ENCODE peak calls at places on chromosomes 13 and 19, in seven cellular contexts. M is brain microvascular endothelial cell; Z is fibroblast of mammary gland; K is BE2C; O is CD8-positive, alpha-beta T cell; A is tibial nerve; Q is pancreas. P is an unnamed sample.

GRCh38 chr13:51832471-51833152 is 12.4 kb downstream of the TMEM272 start:
- DNase-seq in O (peak), K (peak), M (no peak), Q (peak), Z (peak), A (no peak), P (peak)

GRCh38 chr13:99868767-99869166 is 102.8 kb downstream of the ZIC5 start:
- DNase-seq in Q (no peak), K (no peak), Z (no peak), O (no peak), M (no peak), A (no peak), P (no peak)

GRCh38 chr19:9848060-9848459 is 12.9 kb downstream of the PIN1 start:
- DNase-seq in Q (no peak), K (peak), A (no peak), M (no peak), Z (no peak), O (no peak), P (no peak)

GRCh38 chr13:97276862-97277269 is 54.7 kb downstream of the MBNL2 start:
- DNase-seq in A (no peak), O (no peak), M (no peak), Z (peak), K (no peak), Q (no peak), P (no peak)

GRCh38 chr13:23859904-23860303 is 29.3 kb downstream of the MIPEP start:
- DNase-seq in M (no peak), K (no peak), A (no peak), Z (no peak), O (no peak), Q (no peak), P (no peak)

GRCh38 chr13:27375686-27376326 is 48.6 kb upstream of the GTF3A start:
- DNase-seq in K (peak), M (peak), A (no peak), Z (peak), O (peak), Q (peak), P (peak)

GRCh38 chr19:45485301-45486077 is 11.4 kb downstream of the RTN2 start:
- DNase-seq in M (peak), Q (peak), O (peak), A (peak), Z (peak), K (peak), P (peak)

GRCh38 chr13:24107955-24108614 is 52.4 kb upstream of the SPATA13 start:
- DNase-seq in Q (no peak), M (no peak), O (no peak), Z (peak), K (no peak), A (no peak), P (peak)

GRCh38 chr19:459724-460511 is 915 bp downstream of the SHC2 start:
- DNase-seq in Z (no peak), A (peak), Q (peak), M (no peak), K (peak), O (peak), P (no peak)

GRCh38 chr19:4177146-4177545 is 5.2 kb downstream of the SIRT6 start:
- DNase-seq in O (no peak), Q (no peak), M (no peak), A (no peak), Z (no peak), K (no peak), P (no peak)

GRCh38 chr13:78121459-78122348 is 203.1 kb upstream of the EDNRB start:
- DNase-seq in M (peak), Q (peak), Z (peak), K (peak), A (no peak), O (no peak), P (peak)
- H3K4me3 ChIP-seq in M (no peak), Q (no peak), Z (no peak), K (no peak), A (no peak), O (no peak), P (no peak)

GRCh38 chr19:57436392-57436791 is 1.3 kb downstream of the ZNF749 start:
- DNase-seq in K (no peak), O (no peak), Q (no peak), M (no peak), A (no peak), Z (no peak), P (no peak)

GRCh38 chr19:57437931-57438330 is 2.8 kb downstream of the ZNF749 start:
- DNase-seq in M (peak), A (no peak), K (no peak), Q (no peak), Z (no peak), O (no peak), P (no peak)

GRCh38 chr19:57443121-57443696 is 8.1 kb downstream of the ZNF749 start:
- DNase-seq in O (no peak), Z (no peak), A (no peak), K (no peak), M (no peak), Q (no peak), P (no peak)

GRCh38 chr19:57438925-57439324 is 3.8 kb downstream of the ZNF749 start:
- DNase-seq in Z (no peak), M (no peak), O (no peak), A (no peak), Q (no peak), K (no peak), P (no peak)

DNA sequence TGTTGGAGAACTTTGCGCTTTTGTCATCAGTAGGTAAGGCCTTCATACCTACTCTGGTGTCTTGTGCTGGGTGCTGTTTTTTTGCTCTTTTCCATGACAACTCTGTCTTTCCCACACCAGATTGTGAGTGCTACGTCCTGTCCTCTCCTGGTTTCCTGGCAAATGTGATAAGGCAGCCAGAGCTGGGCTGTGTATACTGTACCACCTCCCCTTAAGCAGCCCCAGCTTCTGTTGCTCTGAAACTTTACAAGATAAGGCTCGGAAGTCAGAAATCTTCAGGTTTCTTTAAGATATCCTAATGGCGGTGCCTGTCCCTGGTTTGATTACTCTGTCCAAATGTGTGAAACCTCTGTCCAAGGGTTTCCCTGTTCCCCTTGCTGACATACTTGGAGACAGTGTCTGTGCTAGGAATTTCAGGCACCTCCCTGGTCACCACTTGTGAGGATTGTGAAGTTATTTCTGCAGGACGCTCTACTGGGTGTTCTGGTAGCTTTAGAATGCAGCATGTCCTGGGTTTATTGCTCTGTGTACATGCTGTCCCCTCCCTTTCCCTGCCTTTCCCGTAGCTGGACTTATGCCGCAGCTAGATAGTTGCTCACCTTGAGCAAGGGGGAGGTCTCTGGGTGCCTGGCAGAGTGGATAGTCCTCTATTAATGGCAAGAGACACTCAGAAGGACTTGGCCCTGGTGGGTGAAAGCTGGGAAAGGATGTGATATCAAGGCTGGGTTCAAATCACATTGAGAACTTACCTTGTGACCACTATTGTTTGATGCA is 7.0 kb downstream of the ZNF749 start:
- DNase-seq in Q (no peak), A (no peak), O (no peak), K (no peak), M (no peak), Z (no peak), P (no peak)
- H3K4me3 ChIP-seq in Q (no peak), A (no peak), O (no peak), K (no peak), M (no peak), Z (no peak), P (no peak)

GRCh38 chr19:13110099-13110610 is 6.4 kb downstream of the TRMT1 start:
- DNase-seq in Z (no peak), O (no peak), A (no peak), K (no peak), M (no peak), Q (no peak), P (no peak)
- H3K4me3 ChIP-seq in Z (no peak), O (no peak), A (no peak), K (no peak), M (no peak), Q (no peak), P (no peak)

DNA sequence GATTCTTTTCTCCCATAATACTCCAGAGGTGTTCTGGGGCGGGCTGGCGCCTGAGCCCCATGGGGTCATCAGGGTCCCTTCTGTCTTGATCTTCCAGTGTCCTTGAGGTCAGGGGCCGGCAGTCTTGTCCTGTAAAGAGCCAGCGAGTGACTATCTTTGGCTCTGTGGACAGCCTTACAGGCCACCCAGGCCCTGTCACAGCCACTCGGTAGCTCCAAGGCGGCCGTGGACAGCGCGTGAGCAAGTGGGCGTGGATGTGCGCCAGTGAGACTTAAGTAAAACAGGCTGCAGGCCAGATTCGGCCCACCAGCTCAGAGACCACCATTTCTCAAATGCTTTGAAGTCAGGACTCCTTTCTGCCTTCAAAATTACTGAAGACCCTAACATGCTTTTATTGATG is 3.7 kb downstream of the ZNF444 start:
- DNase-seq in A (no peak), O (no peak), Z (no peak), K (no peak), M (no peak), Q (no peak), P (no peak)
- H3K4me3 ChIP-seq in A (no peak), O (no peak), Z (no peak), K (no peak), M (no peak), Q (no peak), P (no peak)

GRCh38 chr19:29945017-29945416 is 3.0 kb downstream of the URI1 start:
- DNase-seq in A (no peak), Z (no peak), M (no peak), Q (no peak), K (no peak), O (no peak), P (no peak)

GRCh38 chr19:29946645-29947044 is 4.6 kb downstream of the URI1 start:
- DNase-seq in M (no peak), Q (no peak), O (no peak), K (no peak), Z (no peak), A (no peak), P (no peak)

GRCh38 chr19:29944415-29945012 is 2.5 kb downstream of the URI1 start:
- DNase-seq in K (no peak), Z (no peak), A (no peak), Q (no peak), M (no peak), O (no peak), P (no peak)

GRCh38 chr19:29943615-29944014 is 1.6 kb downstream of the URI1 start:
- DNase-seq in Z (peak), M (no peak), Q (no peak), K (no peak), O (no peak), A (no peak), P (no peak)

DNA sequence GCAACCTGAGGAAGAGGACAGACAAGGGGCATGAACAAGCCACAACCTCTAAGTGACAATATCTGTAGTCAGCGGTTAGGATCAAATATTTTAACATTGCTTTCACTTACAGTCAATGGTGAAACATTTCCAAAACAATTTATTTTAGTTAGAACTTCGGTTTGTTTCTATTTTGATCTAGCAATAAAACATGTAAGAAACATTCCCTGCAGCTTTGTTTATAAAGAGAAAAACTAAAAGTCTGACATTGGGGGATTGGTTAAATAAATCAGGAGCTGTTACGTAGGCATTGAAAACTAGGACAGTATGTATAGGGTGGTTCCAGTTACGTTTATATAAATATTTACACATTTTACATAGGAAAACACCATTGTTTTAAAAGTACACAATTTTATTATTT is 3.4 kb downstream of the URI1 start:
- DNase-seq in A (no peak), K (no peak), Z (no peak), Q (no peak), M (no peak), O (no peak), P (no peak)
- H3K4me3 ChIP-seq in A (no peak), K (no peak), Z (no peak), Q (no peak), M (no peak), O (no peak), P (peak)

GRCh38 chr19:38288127-38288855 is 15.8 kb upstream of the C19orf33 start:
- DNase-seq in M (no peak), Z (no peak), Q (no peak), A (no peak), K (no peak), O (no peak), P (no peak)
- H3K4me3 ChIP-seq in M (no peak), Z (no peak), Q (no peak), A (no peak), K (no peak), O (no peak), P (no peak)

DNA sequence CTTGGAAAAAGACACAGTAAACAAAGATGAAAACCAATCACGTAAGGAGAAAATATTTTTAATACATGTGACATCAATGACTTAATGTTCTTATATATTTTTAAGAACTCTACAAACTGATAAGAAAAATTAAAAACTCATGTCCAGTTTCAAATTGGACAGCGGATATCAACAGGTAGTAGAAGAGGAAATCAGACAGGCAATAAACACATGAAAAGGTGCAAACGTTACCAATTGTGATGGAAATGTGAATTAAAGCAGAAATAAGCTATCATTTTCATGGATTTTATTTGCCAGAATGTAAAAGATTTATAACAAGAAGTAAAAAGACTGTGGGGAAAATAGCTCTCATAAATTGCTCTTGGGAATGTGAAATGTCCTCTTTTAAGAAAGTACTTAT is 382.3 kb downstream of the DLEU7 start:
- DNase-seq in O (no peak), Z (no peak), A (no peak), K (no peak), Q (no peak), M (no peak), P (no peak)
- H3K4me3 ChIP-seq in O (no peak), Z (no peak), A (no peak), K (no peak), Q (no peak), M (no peak), P (no peak)

GRCh38 chr19:50558039-50558438 is 10.2 kb downstream of the LRRC4B start:
- DNase-seq in K (no peak), M (no peak), A (no peak), Z (no peak), O (no peak), Q (no peak), P (no peak)

GRCh38 chr19:50557009-50557613 is 11.1 kb downstream of the LRRC4B start:
- DNase-seq in Q (no peak), O (no peak), Z (no peak), K (no peak), M (no peak), A (no peak), P (no peak)

GRCh38 chr19:50555447-50556235 is 12.6 kb downstream of the LRRC4B start:
- DNase-seq in K (peak), A (no peak), O (no peak), M (no peak), Q (no peak), Z (no peak), P (no peak)

GRCh38 chr19:50555033-50555432 is 13.2 kb downstream of the LRRC4B start:
- DNase-seq in O (no peak), K (no peak), Q (no peak), Z (no peak), A (no peak), M (no peak), P (no peak)

DNA sequence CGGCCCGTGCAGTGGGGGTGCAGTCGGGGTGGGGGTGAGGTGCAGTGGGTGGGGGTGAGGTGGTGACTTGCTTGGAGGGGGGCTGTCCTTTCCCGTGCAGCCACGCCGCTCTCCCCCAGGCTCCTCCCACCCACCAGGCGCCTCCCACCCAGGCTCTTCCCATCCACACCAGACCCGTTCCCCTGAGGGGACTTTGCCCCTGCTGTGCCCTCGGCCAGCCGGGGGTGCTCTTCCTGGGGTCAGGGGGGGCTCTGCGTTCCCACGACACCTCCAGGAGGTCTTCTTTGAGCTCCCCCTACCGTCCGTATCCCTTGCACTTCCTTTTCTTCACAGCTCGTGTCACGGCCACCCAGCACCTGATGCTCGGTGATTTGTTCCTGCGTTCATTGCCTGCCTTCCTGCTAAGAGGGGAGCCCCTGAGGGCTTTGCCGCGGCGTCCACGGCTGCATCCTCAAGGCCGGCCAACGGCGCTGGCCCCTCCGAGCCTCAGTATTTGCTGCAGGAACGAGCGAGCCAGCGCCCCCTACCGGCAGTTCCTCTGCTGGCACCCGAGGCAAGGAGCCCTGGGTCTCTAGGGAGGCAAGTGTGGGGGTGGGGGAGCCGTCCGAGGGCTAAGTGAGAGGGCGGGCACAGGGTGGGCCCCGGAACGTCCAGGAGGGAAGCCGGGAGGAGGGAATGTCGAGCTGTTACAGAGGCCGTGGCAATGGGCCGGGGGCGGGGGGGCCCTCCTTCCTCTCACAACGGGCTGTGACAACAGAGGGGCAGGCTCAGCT is 11.8 kb downstream of the LRRC4B start:
- DNase-seq in K (peak), A (peak), Z (peak), M (peak), O (peak), Q (peak), P (peak)
- H3K4me3 ChIP-seq in K (peak), A (peak), Z (peak), M (peak), O (peak), Q (no peak), P (peak)

DNA sequence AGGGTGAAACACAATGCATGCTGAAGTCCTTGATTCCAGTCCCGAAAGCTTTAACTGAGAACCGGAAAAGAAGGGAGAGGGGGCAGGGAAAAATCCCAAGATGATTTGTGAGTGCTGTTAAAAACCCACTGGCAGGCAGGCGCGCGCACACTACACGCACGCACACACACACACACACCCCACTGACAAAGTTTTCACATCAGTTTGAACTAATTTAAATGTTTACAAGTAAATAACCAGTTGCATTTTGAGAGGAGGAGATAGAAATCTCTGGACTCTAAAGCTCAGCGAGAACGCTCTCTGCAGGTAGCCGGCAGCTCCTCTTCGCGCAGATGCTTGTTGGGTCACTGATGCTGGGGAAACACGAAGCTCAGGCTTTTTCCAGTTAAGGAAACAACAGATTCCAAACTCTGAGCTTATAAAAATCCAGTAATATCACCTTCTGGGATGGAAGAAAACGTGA is 818 bp upstream of the SLITRK1 start:
- DNase-seq in Z (no peak), M (no peak), O (no peak), A (no peak), K (no peak), Q (no peak), P (no peak)
- H3K4me3 ChIP-seq in Z (no peak), M (peak), O (no peak), A (peak), K (peak), Q (no peak), P (no peak)